ENCODE peak calls at places on chromosomes 5 and 9, in four cellular contexts. E, I, L and T are unnamed samples.
A peak's percentile ranks its signal among the peaks of the same experiment; 100 is the strongest.

GRCh38 chr9:108108802-108109448 is 619.4 kb upstream of the KLF4 start:
- DNase-seq in E (no peak), I (no peak), L (no peak), T (no peak)

GRCh38 chr5:133977161-133977787 is 8.8 kb upstream of the C5orf15 start:
- DNase-seq in E (no peak), I (no peak), L (no peak), T (no peak)

GRCh38 chr9:114449236-114449635 is 56.0 kb downstream of the WHRN start:
- DNase-seq in E (no peak), I (no peak), L (no peak), T (no peak)

GRCh38 chr9:126915281-126915816 is 767 bp downstream of the RALGPS1 start:
- DNase-seq in E (no peak), I (peak; percentile 86), L (peak; percentile 91), T (peak; percentile 66)

GRCh38 chr5:20469390-20469789 is 481.4 kb upstream of the CDH18 start:
- DNase-seq in E (no peak), I (no peak), L (no peak), T (no peak)

GRCh38 chr5:169067641-169068316 is 233.2 kb downstream of the SLIT3 start:
- DNase-seq in E (no peak), I (no peak), L (no peak), T (no peak)

GRCh38 chr5:78757269-78758053 is 108.9 kb upstream of the LHFPL2 start:
- DNase-seq in E (no peak), I (no peak), L (no peak), T (no peak)

GRCh38 chr5:219492-219891 is 1.4 kb downstream of the SDHA start:
- DNase-seq in E (no peak), I (no peak), L (no peak), T (no peak)

GRCh38 chr5:142421158-142421617 is 96.4 kb upstream of the SPRY4 start:
- DNase-seq in E (no peak), I (no peak), L (no peak), T (no peak)

GRCh38 chr9:78298046-78298511 is 1.2 kb downstream of the PSAT1 start:
- DNase-seq in E (no peak), I (no peak), L (no peak), T (no peak)

GRCh38 chr5:153883829-153884228 is 154.9 kb downstream of the FAM114A2 start:
- DNase-seq in E (no peak), I (no peak), L (no peak), T (no peak)

GRCh38 chr9:89826186-89826585 is 221.4 kb downstream of the GADD45G start:
- DNase-seq in E (no peak), I (no peak), L (no peak), T (no peak)

GRCh38 chr5:150626853-150627276 is 13.6 kb upstream of the SYNPO start:
- DNase-seq in E (peak; percentile 59), I (peak; percentile 77), L (peak; percentile 70), T (peak; percentile 60)

GRCh38 chr5:57804007-57804444 is 321.4 kb upstream of the ACTBL2 start:
- DNase-seq in E (no peak), I (no peak), L (no peak), T (no peak)

GRCh38 chr9:3856592-3856991 is 330.8 kb upstream of the RFX3 start:
- DNase-seq in E (no peak), I (no peak), L (no peak), T (no peak)

GRCh38 chr5:60417500-60418181 is 282.3 kb downstream of the DEPDC1B start:
- DNase-seq in E (no peak), I (no peak), L (no peak), T (no peak)

GRCh38 chr5:43045236-43045635 is 5.1 kb upstream of the ANXA2R start:
- DNase-seq in E (no peak), I (no peak), L (no peak), T (no peak)

GRCh38 chr9:114950761-114951160 is 20.4 kb upstream of the TNFSF8 start:
- DNase-seq in E (no peak), I (no peak), L (no peak), T (no peak)

GRCh38 chr5:143879646-143880045 is 67.7 kb downstream of the HMHB1 start:
- DNase-seq in E (no peak), I (no peak), L (no peak), T (no peak)

GRCh38 chr5:96336351-96336985 is 96.6 kb downstream of the PCSK1 start:
- DNase-seq in E (peak; percentile 92), I (peak; percentile 82), L (no peak), T (peak; percentile 78)

GRCh38 chr9:38415846-38416245 is 8.4 kb downstream of the IGFBPL1 start:
- DNase-seq in E (no peak), I (no peak), L (no peak), T (no peak)
- H3K4me1 ChIP-seq in E (no peaks in the 10 kb centered on the region), I (no peaks in the 10 kb centered on the region), L (no peaks in the 10 kb centered on the region), T (no peaks in the 10 kb centered on the region)

DNA sequence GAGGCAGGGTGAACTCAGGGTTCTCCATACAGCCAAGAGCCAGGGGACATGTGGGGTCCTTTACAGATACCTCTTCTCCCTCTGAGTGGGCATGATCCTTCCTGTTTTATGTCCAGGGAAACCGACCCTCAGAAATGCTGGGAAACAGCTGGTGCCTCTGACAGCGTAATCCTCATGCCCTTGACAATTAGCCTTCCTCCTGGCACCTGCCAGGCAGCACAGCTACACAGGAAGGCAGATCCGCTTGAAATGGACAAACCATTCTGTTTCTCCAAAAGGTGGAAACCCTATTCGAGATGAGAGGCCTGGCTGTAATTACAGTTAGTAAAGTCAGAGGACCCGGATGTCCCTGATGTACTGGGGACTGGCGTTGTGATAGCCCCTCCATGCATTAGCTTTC is 7.2 kb downstream of the ERGIC1 start:
- DNase-seq in E (no peak), I (no peak), L (no peak), T (no peak)
- H3K36me3 ChIP-seq in E (no peaks in the 10 kb centered on the region), I (no peaks in the 10 kb centered on the region), L (peaks cover 7% of the 10 kb centered on the region), T (no peaks in the 10 kb centered on the region)

DNA sequence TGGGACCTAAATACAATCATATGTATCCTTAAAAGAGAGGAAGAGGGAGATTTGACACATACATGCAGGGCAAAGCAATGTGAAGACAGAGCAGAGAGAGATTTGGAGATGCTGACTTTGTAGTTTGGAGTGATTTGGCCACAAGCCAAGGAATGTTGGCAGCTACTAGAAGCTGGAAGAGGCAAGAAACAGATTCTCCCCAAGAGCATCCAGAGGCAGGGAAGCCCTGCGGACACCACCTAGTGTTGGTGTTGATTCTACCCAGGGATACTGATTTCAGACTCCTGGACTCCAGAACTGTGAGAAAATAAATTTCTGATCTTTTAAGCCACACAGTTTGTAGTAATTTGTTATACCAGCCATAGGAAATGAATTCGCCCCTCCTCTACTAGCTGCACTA is 64.9 kb upstream of the OSMR start:
- DNase-seq in E (peak; percentile 73), I (peak; percentile 26), L (no peak), T (peak; percentile 59)
- TF ChIP-seq CTCF in E (no peak), I (no peak), L (peak; percentile 29), T (no peak)

DNA sequence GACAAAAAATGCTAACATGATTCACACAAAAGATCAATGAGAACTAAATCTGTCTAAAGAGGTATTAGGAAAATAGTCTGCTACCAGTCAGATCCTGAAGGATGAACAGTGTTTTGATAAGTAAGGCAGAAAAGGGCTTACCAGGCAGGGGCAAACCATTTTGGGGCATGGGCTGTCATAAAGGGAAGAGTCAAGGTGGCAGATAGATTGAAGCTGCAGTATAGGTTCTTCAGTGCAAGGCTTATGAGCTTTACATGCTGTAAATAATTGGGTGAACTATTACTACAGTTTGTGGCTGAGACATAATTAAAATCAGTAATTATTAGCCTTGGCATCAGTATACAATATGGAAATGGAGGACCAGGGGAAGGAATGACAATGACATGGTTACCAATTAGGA is 21.8 kb downstream of the CSNK1A1 start:
- DNase-seq in E (no peak), I (no peak), L (no peak), T (no peak)
- H3K4me1 ChIP-seq in E (peaks cover 55% of the 10 kb centered on the region), I (peaks cover 57% of the 10 kb centered on the region), L (peaks cover 83% of the 10 kb centered on the region), T (no peaks in the 10 kb centered on the region)

GRCh38 chr9:37191403-37192089 is 71.2 kb downstream of the ZCCHC7 start:
- DNase-seq in E (no peak), I (no peak), L (no peak), T (no peak)
- H3K36me3 ChIP-seq in E (peaks cover 14% of the 10 kb centered on the region), I (no peaks in the 10 kb centered on the region), L (peaks cover 7% of the 10 kb centered on the region), T (no peaks in the 10 kb centered on the region)

GRCh38 chr5:36790847-36791246 is 85.7 kb upstream of the NIPBL start:
- DNase-seq in E (no peak), I (no peak), L (no peak), T (no peak)
- TF ChIP-seq CTCF in E (no peak), I (no peak), L (no peak), T (no peak)

DNA sequence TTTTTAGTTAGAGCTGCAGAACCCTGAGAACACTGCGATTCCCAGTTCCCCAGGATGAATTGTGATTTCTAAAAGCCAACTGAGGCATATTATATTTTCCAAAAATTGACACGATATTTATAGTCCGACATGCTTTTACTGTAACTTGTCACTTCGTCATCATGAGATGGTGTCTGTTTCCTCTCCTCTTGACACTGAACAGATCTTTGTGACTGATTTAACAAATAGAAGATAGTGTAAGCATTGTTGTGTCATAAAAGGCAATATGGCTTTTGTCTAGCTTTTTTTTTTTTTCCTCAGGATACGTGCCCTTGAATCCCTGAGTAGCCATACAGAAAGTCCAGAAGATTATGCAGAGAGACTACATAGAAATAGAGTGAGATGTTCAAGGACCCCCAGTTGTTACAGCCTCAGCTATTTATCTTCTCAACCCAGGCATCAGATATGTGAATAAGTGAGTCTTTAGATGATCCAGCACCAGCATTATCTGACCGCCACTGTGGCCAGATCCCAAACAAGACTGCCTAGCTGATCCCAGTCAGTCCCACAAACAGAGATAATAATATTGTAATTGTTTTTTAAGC is 27.8 kb upstream of the CCL21 start:
- DNase-seq in E (no peak), I (no peak), L (no peak), T (no peak)
- H3K4me1 ChIP-seq in E (no peaks in the 10 kb centered on the region), I (no peaks in the 10 kb centered on the region), L (no peaks in the 10 kb centered on the region), T (no peaks in the 10 kb centered on the region)

DNA sequence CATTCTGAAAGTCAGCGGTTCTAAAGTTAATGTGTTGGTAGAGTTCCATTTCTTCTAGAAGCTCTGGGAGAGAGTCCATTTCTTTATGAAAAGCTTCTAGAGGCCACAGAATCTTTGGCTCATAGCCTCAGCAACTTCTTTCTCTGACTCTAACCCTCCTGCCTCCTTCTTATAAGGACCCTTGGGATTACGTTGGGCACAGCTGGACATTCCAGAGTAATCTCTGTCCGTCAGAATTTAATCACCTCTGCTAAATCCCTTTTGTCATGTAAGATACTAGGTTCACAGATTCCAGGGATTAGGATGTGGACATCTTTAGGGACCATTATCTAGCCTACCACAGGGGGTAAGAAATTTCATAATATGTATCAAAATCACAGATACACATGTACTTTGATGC is 22.6 kb upstream of the ANKDD1B start:
- DNase-seq in E (no peak), I (no peak), L (no peak), T (no peak)
- H3K36me3 ChIP-seq in E (peaks cover 46% of the 10 kb centered on the region), I (no peaks in the 10 kb centered on the region), L (peaks cover 63% of the 10 kb centered on the region), T (no peaks in the 10 kb centered on the region)